ENCODE peak calls at places on chromosomes 11 and 22, in ten cellular contexts. I, B, V, O, N, U, E, D, K and C are unnamed samples.

GRCh38 chr22:42296381-42296853 is 26.0 kb upstream of the TCF20 start:
- DNase-seq in I (no peak), B (peak; percentile 25), V (no peak), O (peak; percentile 69), N (no peak), U (no peak), E (peak; percentile 88), D (no peak), K (peak; percentile 95), C (peak; percentile 84)

GRCh38 chr11:67213251-67213650 is 53.0 kb upstream of the GRK2 start:
- DNase-seq in I (no peak), B (no peak), V (no peak), O (no peak), N (no peak), U (no peak), E (no peak), D (no peak), K (no peak), C (no peak)

GRCh38 chr22:30782613-30783012 is 87.9 kb downstream of the OSBP2 start:
- DNase-seq in I (no peak), B (no peak), V (no peak), O (no peak), N (no peak), U (no peak), E (no peak), D (no peak), K (no peak), C (no peak)

GRCh38 chr22:27930246-27931060 is 11.4 kb upstream of the PITPNB start:
- DNase-seq in I (no peak), B (no peak), V (no peak), O (no peak), N (no peak), U (peak; percentile 27), E (no peak), D (no peak), K (no peak), C (peak; percentile 40)

GRCh38 chr22:36027960-36028645 is 521 bp downstream of the RBFOX2 start:
- DNase-seq in I (no peak), B (no peak), V (no peak), O (peak; percentile 67), N (no peak), U (no peak), E (peak; percentile 86), D (no peak), K (peak; percentile 31), C (no peak)

GRCh38 chr22:35835998-35836691 is 118.5 kb downstream of the APOL5 start:
- DNase-seq in I (no peak), B (peak; percentile 85), V (peak; percentile 93), O (no peak), N (peak; percentile 73), U (peak; percentile 92), E (no peak), D (peak; percentile 78), K (peak; percentile 80), C (peak; percentile 52)

GRCh38 chr11:64859542-64860414 is 15.3 kb upstream of the CDC42BPG start:
- DNase-seq in I (no peak), B (no peak), V (no peak), O (no peak), N (no peak), U (no peak), E (no peak), D (no peak), K (no peak), C (no peak)

GRCh38 chr11:952406-953385 is 27.0 kb downstream of the AP2A2 start:
- DNase-seq in I (no peak), B (no peak), V (no peak), O (no peak), N (no peak), U (peak; percentile 45), E (no peak), D (peak; percentile 64), K (no peak), C (no peak)

GRCh38 chr22:49923445-49923844 is 5.0 kb downstream of the CRELD2 start:
- DNase-seq in I (no peak), B (no peak), V (no peak), O (no peak), N (no peak), U (no peak), E (no peak), D (no peak), K (no peak), C (no peak)

GRCh38 chr22:36387914-36388864 is at the start of gene MYH9:
- DNase-seq in I (peak; percentile 100), B (peak; percentile 94), V (peak; percentile 99), O (peak; percentile 100), N (peak; percentile 99), U (peak; percentile 99), E (peak; percentile 97), D (peak; percentile 100), K (peak; percentile 98), C (peak; percentile 93)

GRCh38 chr22:26474687-26475086 is 8.9 kb downstream of the HPS4 start:
- DNase-seq in I (no peak), B (no peak), V (peak; percentile 50), O (no peak), N (no peak), U (no peak), E (no peak), D (peak; percentile 54), K (no peak), C (no peak)

GRCh38 chr11:60252208-60252566 is 9.2 kb upstream of the MS4A4E start:
- DNase-seq in I (no peak), B (no peak), V (no peak), O (no peak), N (no peak), U (no peak), E (no peak), D (no peak), K (no peak), C (no peak)

GRCh38 chr11:131668867-131669780 is 298.7 kb downstream of the NTM start:
- DNase-seq in I (no peak), B (peak; percentile 53), V (peak; percentile 69), O (peak; percentile 66), N (no peak), U (peak; percentile 31), E (peak; percentile 53), D (peak; percentile 55), K (no peak), C (no peak)

GRCh38 chr11:125903753-125904659 is at the start of gene DDX25:
- DNase-seq in I (no peak), B (no peak), V (peak; percentile 49), O (no peak), N (no peak), U (no peak), E (peak; percentile 52), D (no peak), K (no peak), C (no peak)

GRCh38 chr11:16853266-16853665 is 114.8 kb downstream of the C11orf58 start:
- DNase-seq in I (no peak), B (no peak), V (no peak), O (no peak), N (no peak), U (no peak), E (no peak), D (no peak), K (no peak), C (no peak)

GRCh38 chr22:28864878-28865596 is 18.3 kb upstream of the ZNRF3 start:
- DNase-seq in I (no peak), B (no peak), V (no peak), O (no peak), N (no peak), U (no peak), E (no peak), D (no peak), K (no peak), C (no peak)

GRCh38 chr11:100068116-100068515 is 619.0 kb upstream of the ARHGAP42 start:
- DNase-seq in I (no peak), B (no peak), V (no peak), O (no peak), N (no peak), U (no peak), E (no peak), D (no peak), K (no peak), C (no peak)

GRCh38 chr11:126332221-126332711 is 23.2 kb upstream of the ST3GAL4 start:
- DNase-seq in I (peak; percentile 40), B (peak; percentile 30), V (peak; percentile 88), O (peak; percentile 80), N (peak; percentile 90), U (peak; percentile 92), E (no peak), D (peak; percentile 89), K (peak; percentile 93), C (peak; percentile 10)

GRCh38 chr11:64233913-64234839 is at the start of gene VEGFB:
- DNase-seq in I (peak; percentile 90), B (peak; percentile 45), V (peak; percentile 71), O (peak; percentile 87), N (no peak), U (no peak), E (peak; percentile 76), D (no peak), K (no peak), C (no peak)

GRCh38 chr11:2570841-2571597 is 126.2 kb downstream of the KCNQ1 start:
- DNase-seq in I (peak; percentile 58), B (no peak), V (no peak), O (no peak), N (no peak), U (no peak), E (no peak), D (no peak), K (no peak), C (no peak)

GRCh38 chr11:1454576-1454975 is 32.0 kb downstream of the MOB2 start:
- DNase-seq in I (no peak), B (no peak), V (no peak), O (no peak), N (no peak), U (no peak), E (no peak), D (no peak), K (no peak), C (no peak)

GRCh38 chr11:27158763-27159679 is 118.4 kb downstream of the BBOX1 start:
- DNase-seq in I (no peak), B (peak; percentile 83), V (peak; percentile 68), O (peak; percentile 68), N (peak; percentile 75), U (peak; percentile 83), E (peak; percentile 15), D (peak; percentile 85), K (peak; percentile 62), C (peak; percentile 10)